ENCODE peak calls at places on chromosome 13, in seven cellular contexts. M is neural progenitor cell, C is cardiac muscle cell, I is coronary artery, P is memory B cell, D is HFF-Myc, S is non-pigmented ciliary epithelial cell. G is an unnamed sample.

GRCh38 chr13:92500192-92500591 is 726.4 kb upstream of the GPC6 start:
- DNase-seq in M (peak; percentile 51), C (no peak), I (no peak), P (no peak), D (no peak), S (no peak), G (no peak)

GRCh38 chr13:110907951-110908898 is 6.6 kb downstream of the ANKRD10 start:
- DNase-seq in M (no peak), C (no peak), I (no peak), P (no peak), D (no peak), S (no peak), G (no peak)

GRCh38 chr13:78657699-78658629 is 991 bp downstream of the OBI1 start:
- DNase-seq in M (no peak), C (peak; percentile 11), I (no peak), P (no peak), D (no peak), S (no peak), G (no peak)

GRCh38 chr13:86813198-86813597 is 858.0 kb upstream of the SLITRK5 start:
- DNase-seq in M (no peak), C (no peak), I (no peak), P (no peak), D (no peak), S (no peak), G (no peak)

GRCh38 chr13:109400625-109401257 is 385.6 kb downstream of the IRS2 start:
- DNase-seq in M (peak; percentile 8), C (no peak), I (no peak), P (no peak), D (no peak), S (no peak), G (no peak)

GRCh38 chr13:75628811-75629210 is 7.3 kb upstream of the LMO7 start:
- DNase-seq in M (no peak), C (no peak), I (no peak), P (no peak), D (no peak), S (no peak), G (no peak)

GRCh38 chr13:25345555-25345954 is 26.2 kb upstream of the ATP8A2 start:
- DNase-seq in M (no peak), C (no peak), I (no peak), P (no peak), D (no peak), S (no peak), G (no peak)

GRCh38 chr13:112510002-112510780 is 77.8 kb downstream of the TUBGCP3 start:
- DNase-seq in M (peak; percentile 81), C (peak; percentile 83), I (no peak), P (no peak), D (peak; percentile 35), S (peak; percentile 41), G (peak; percentile 53)

GRCh38 chr13:45932172-45932571 is 80.6 kb upstream of the SIAH3 start:
- DNase-seq in M (no peak), C (no peak), I (no peak), P (no peak), D (no peak), S (no peak), G (no peak)